ENCODE peak calls at places on chromosome 12, in seven cellular contexts. G is stimulated activated CD4-positive, alpha-beta T cell treated with anti-CD3 and anti-CD28 coated beads, Interleukin-12 subunit alpha, Interleukin-12 subunit beta, amount 100 ng/mL, for 48 hours; U is cardiac fibroblast; P is left lung; T is effector CD4-positive, alpha-beta T cell; J is NCI-H524; L is pancreas. X is an unnamed sample.
A peak's percentile ranks its signal among the peaks of the same experiment; 100 is the strongest.

GRCh38 chr12:104667139-104667538 is 210.4 kb downstream of the CHST11 start:
- DNase-seq in G (no peak), U (peak; percentile 59), P (no peak), T (no peak), J (no peak), L (no peak), X (no peak)

GRCh38 chr12:508795-509194 is 49.1 kb downstream of the B4GALNT3 start:
- DNase-seq in G (no peak), U (no peak), P (peak; percentile 60), T (no peak), J (no peak), L (no peak), X (no peak)

GRCh38 chr12:104188534-104188933 is 27.0 kb upstream of the TXNRD1 start:
- DNase-seq in G (no peak), U (no peak), P (no peak), T (no peak), J (no peak), L (no peak), X (no peak)

GRCh38 chr12:120903382-120903817 is 758 bp downstream of the SPPL3 start:
- DNase-seq in G (peak; percentile 45), U (peak; percentile 19), P (peak; percentile 82), T (peak; percentile 72), J (peak; percentile 19), L (peak; percentile 85), X (peak; percentile 80)

GRCh38 chr12:57813971-57814771 is 4.4 kb downstream of the AVIL start:
- DNase-seq in G (no peak), U (peak; percentile 83), P (no peak), T (no peak), J (no peak), L (no peak), X (peak; percentile 66)

GRCh38 chr12:85356596-85357385 is 76.8 kb downstream of the ALX1 start:
- DNase-seq in G (no peak), U (no peak), P (no peak), T (no peak), J (no peak), L (no peak), X (no peak)

GRCh38 chr12:96197503-96198272 is 3.5 kb downstream of the ELK3 start:
- DNase-seq in G (no peak), U (peak; percentile 91), P (no peak), T (no peak), J (no peak), L (no peak), X (no peak)

GRCh38 chr12:121812320-121812871 is 8.6 kb downstream of the SETD1B start:
- DNase-seq in G (no peak), U (peak; percentile 82), P (peak; percentile 81), T (no peak), J (no peak), L (peak; percentile 94), X (no peak)

GRCh38 chr12:106248849-106249371 is 1.1 kb upstream of the CKAP4 start:
- DNase-seq in G (no peak), U (peak; percentile 59), P (no peak), T (peak; percentile 43), J (no peak), L (no peak), X (no peak)

GRCh38 chr12:65756956-65757511 is 67.2 kb upstream of the HMGA2 start:
- DNase-seq in G (peak; percentile 7), U (no peak), P (no peak), T (no peak), J (no peak), L (no peak), X (no peak)

GRCh38 chr12:24444634-24445033 is 495.2 kb upstream of the SOX5 start:
- DNase-seq in G (no peak), U (no peak), P (no peak), T (no peak), J (no peak), L (no peak), X (no peak)

GRCh38 chr12:52876371-52876770 is 27.6 kb upstream of the KRT78 start:
- DNase-seq in G (no peak), U (no peak), P (no peak), T (no peak), J (peak; percentile 83), L (peak; percentile 93), X (no peak)

GRCh38 chr12:91179315-91179714 is 3.3 kb downstream of the DCN start:
- DNase-seq in G (no peak), U (peak; percentile 67), P (no peak), T (no peak), J (no peak), L (no peak), X (no peak)

GRCh38 chr12:101713059-101713682 is 15.7 kb downstream of the CHPT1 start:
- DNase-seq in G (no peak), U (no peak), P (peak; percentile 53), T (no peak), J (no peak), L (no peak), X (no peak)

GRCh38 chr12:93825926-93826599 is 148.9 kb downstream of the CRADD start:
- DNase-seq in G (no peak), U (peak; percentile 75), P (no peak), T (no peak), J (peak; percentile 43), L (no peak), X (no peak)

GRCh38 chr12:106710143-106710893 is 64.2 kb upstream of the RIC8B start:
- DNase-seq in G (no peak), U (no peak), P (no peak), T (no peak), J (no peak), L (no peak), X (no peak)

GRCh38 chr12:49941556-49942511 is 8.7 kb upstream of the AQP2 start:
- DNase-seq in G (no peak), U (no peak), P (no peak), T (no peak), J (peak; percentile 61), L (no peak), X (peak; percentile 58)

GRCh38 chr12:25236190-25236589 is 14.5 kb downstream of the KRAS start:
- DNase-seq in G (no peak), U (peak; percentile 31), P (no peak), T (no peak), J (no peak), L (no peak), X (no peak)

GRCh38 chr12:10709808-10710207 is 13.3 kb downstream of the YBX3 start:
- DNase-seq in G (no peak), U (no peak), P (no peak), T (no peak), J (no peak), L (no peak), X (no peak)

GRCh38 chr12:43750814-43751213 is 7.8 kb downstream of the PUS7L start:
- DNase-seq in G (no peak), U (no peak), P (no peak), T (no peak), J (no peak), L (no peak), X (no peak)